ENCODE peak calls at places on chromosomes 3 and 15, in six cellular contexts. U, R, B, O, W and X are unnamed samples.

GRCh38 chr15:64501396-64501716 is 41.0 kb downstream of the ZNF609 start:
- DNase-seq in U (no peak), O (no peak), R (no peak), W (no peak), B (no peak), X (no peak)

GRCh38 chr15:91142097-91142744 is 42.2 kb downstream of the SV2B start:
- DNase-seq in O (no peak), B (no peak), R (no peak), W (peak; percentile 1), U (peak; percentile 37), X (no peak)

GRCh38 chr3:108590443-108590842 is 921 bp downstream of the DZIP3 start:
- DNase-seq in U (peak; percentile 11), R (no peak), B (no peak), W (no peak), O (no peak), X (no peak)

GRCh38 chr3:114221165-114221880 is 16.1 kb downstream of the ZNF80 start:
- DNase-seq in R (no peak), W (peak; percentile 95), U (no peak), B (no peak), O (no peak), X (no peak)

GRCh38 chr15:62636823-62637320 is 405.7 kb upstream of the TPM1 start:
- DNase-seq in U (no peak), O (no peak), R (no peak), W (no peak), B (no peak), X (no peak)

GRCh38 chr3:144670560-144670959 is 698.9 kb downstream of the DIPK2A start:
- DNase-seq in R (no peak), U (no peak), W (no peak), B (no peak), O (no peak), X (no peak)

GRCh38 chr3:48528043-48528442 is 24.1 kb upstream of the SHISA5 start:
- DNase-seq in B (no peak), W (no peak), R (no peak), O (no peak), U (no peak), X (no peak)

GRCh38 chr3:57559526-57559925 is 3.5 kb downstream of the PDE12 start:
- DNase-seq in U (no peak), W (peak; percentile 44), R (no peak), B (no peak), O (no peak), X (no peak)

GRCh38 chr15:39456113-39456512 is 124.8 kb upstream of the THBS1 start:
- DNase-seq in W (no peak), R (no peak), O (no peak), U (no peak), B (no peak), X (no peak)

GRCh38 chr3:16512435-16513140 is 911 bp downstream of the RFTN1 start:
- DNase-seq in U (peak; percentile 21), B (no peak), W (no peak), O (peak; percentile 77), R (no peak), X (peak; percentile 51)

GRCh38 chr15:53830707-53831386 is 71.4 kb upstream of the WDR72 start:
- DNase-seq in B (no peak), W (no peak), O (no peak), U (no peak), R (no peak), X (no peak)

GRCh38 chr3:156483961-156484787 is 70.7 kb downstream of the SSR3 start:
- DNase-seq in R (no peak), B (no peak), U (peak; percentile 68), W (peak; percentile 80), O (no peak), X (peak; percentile 36)

GRCh38 chr3:131072845-131073244 is 46.2 kb downstream of the NEK11 start:
- DNase-seq in R (no peak), W (peak; percentile 89), U (no peak), O (no peak), B (no peak), X (no peak)

GRCh38 chr3:60759439-60759838 is 491.8 kb downstream of the FHIT start:
- DNase-seq in W (no peak), B (no peak), U (no peak), O (no peak), R (no peak), X (no peak)

GRCh38 chr15:44219073-44219472 is 24.0 kb upstream of the FRMD5 start:
- DNase-seq in R (no peak), B (no peak), U (no peak), O (no peak), W (no peak), X (no peak)

DNA sequence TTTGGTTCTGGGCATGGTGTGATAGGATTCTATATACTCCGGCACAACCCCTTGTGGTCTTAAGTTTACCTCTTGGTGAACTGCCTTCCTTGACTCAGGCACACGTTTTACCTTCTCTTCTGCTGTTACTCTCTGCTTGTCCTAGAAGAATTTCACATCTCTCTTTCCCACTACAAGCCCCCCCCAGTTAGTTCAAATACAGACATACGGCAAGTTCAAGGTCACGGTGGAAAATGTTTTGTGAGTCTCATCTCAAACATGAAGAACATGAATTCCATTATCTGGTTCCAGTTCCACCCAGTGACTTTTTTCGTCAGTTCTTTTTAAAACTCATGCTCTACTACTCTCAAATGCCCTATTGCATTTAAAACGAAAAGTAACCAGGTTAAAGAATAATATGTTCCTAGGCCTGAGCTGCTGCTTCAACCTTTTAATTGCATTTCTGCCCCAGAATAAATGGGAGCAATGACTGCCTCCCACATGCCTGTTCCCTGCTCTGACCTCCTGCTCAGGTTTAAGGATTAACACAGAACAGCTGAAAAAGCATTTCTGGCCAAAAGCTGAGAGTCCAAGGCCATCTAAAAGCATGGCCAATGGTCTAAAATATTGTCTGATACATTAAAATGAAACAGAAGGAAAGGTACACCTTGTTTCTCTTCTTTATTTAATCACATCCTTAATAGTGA is 132.8 kb downstream of the OSBPL10 start:
- DNase-seq in W (no peak), U (no peak), R (no peak), O (no peak), B (no peak), X (no peak)
- H3K4me3 ChIP-seq in W (no peak overlapping the region), U (no peak overlapping the region), R (no peak overlapping the region), O (no peak overlapping the region), B (no peak overlapping the region), X (no peak overlapping the region)

GRCh38 chr15:72216079-72216478 is 14.9 kb downstream of the PKM start:
- DNase-seq in O (no peak), R (no peak), U (no peak), B (no peak), W (no peak), X (no peak)

GRCh38 chr15:72222433-72222832 is 8.6 kb downstream of the PKM start:
- DNase-seq in O (peak; percentile 82), R (peak; percentile 74), U (peak; percentile 96), W (no peak), B (no peak), X (peak; percentile 97)

GRCh38 chr15:72217216-72217615 is 13.8 kb downstream of the PKM start:
- DNase-seq in U (no peak), W (no peak), B (no peak), O (no peak), R (no peak), X (no peak)

GRCh38 chr15:72220678-72221077 is 10.3 kb downstream of the PKM start:
- DNase-seq in W (no peak), B (no peak), U (no peak), R (no peak), O (no peak), X (no peak)
- H3K36me3 ChIP-seq in W (peaks cover 34% of the 10 kb centered on the region), B (peaks cover 40% of the 10 kb centered on the region), U (peaks cover 34% of the 10 kb centered on the region), R (no peaks in the 10 kb centered on the region), O (peaks cover 33% of the 10 kb centered on the region), X (peaks cover 89% of the 10 kb centered on the region)

GRCh38 chr3:138945646-138946553 is 1.0 kb downstream of the FOXL2 start:
- DNase-seq in R (no peak), B (no peak), O (no peak), W (no peak), U (peak; percentile 45), X (peak; percentile 42)

GRCh38 chr3:138946554-138947302 is at the start of the genes FOXL2 and FOXL2NB:
- DNase-seq in B (no peak), U (peak; percentile 44), W (peak; percentile 71), O (no peak), R (no peak), X (no peak)

GRCh38 chr3:138948371-138949001 is 1.5 kb downstream of the FOXL2NB start:
- DNase-seq in U (no peak), R (no peak), O (no peak), B (no peak), W (no peak), X (no peak)

GRCh38 chr3:138949002-138949418 is 2.0 kb downstream of the FOXL2NB start:
- DNase-seq in U (no peak), O (no peak), R (no peak), W (no peak), B (no peak), X (no peak)

DNA sequence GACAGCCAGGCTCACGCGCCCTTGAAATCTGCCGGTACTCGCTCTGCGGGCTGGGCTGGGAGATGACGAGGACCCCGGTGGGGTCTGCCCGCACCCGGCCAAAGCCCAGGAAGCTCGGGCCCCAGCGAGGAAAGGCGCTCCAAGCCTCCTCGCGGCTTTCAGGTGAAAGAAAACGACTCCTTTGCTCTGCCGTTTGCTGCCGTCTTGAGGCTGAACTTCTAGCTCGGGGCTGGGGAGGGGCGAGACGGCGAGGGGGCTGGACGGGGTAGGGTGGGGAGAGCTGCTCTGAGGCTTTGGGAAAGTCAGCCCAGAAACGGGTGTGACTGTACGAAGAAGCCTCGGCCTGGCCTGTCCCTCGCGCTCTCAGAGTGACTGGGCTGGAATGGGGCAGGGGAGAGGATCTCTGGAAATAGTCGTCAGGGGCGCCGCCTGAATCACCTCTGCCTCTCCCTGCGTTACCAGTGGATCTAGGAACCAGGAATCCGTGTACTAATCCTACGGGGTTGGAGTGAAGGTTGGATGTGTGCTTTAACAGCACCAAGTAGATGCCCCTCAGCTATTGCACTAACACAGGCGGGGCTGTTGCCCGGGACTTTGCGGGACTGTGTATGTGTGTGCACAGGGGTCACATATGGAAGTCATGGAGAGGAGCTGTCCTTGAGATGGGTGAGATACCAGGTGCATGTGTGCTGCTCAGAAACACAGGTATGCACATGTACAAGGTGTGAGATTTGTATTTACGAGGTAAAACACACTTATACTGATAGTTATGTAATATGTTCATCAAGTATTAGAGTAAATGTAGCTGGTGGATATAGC is 495 bp downstream of the FOXL2NB start:
- DNase-seq in B (no peak), O (no peak), W (no peak), U (no peak), R (no peak), X (no peak)
- H3K27me3 ChIP-seq in B (peaks cover 68% of the 10 kb centered on the region), O (peaks cover 6% of the 10 kb centered on the region), W (peaks cover 100% of the 10 kb centered on the region), U (peaks cover 48% of the 10 kb centered on the region), R (peaks cover 2% of the 10 kb centered on the region), X (no peaks in the 10 kb centered on the region)

GRCh38 chr3:64262574-64263114 is 37.4 kb upstream of the PRICKLE2 start:
- DNase-seq in W (no peak), R (no peak), B (no peak), U (no peak), O (no peak), X (no peak)
- H3K4me3 ChIP-seq in W (no peak overlapping the region), R (no peak overlapping the region), B (no peak overlapping the region), U (no peak overlapping the region), O (no peak overlapping the region), X (no peak overlapping the region)

GRCh38 chr3:13380991-13381390 is 39.1 kb downstream of the NUP210 start:
- DNase-seq in U (no peak), O (no peak), B (no peak), R (no peak), W (no peak), X (no peak)
- H3K36me3 ChIP-seq in U (no peaks in the 10 kb centered on the region), O (no peaks in the 10 kb centered on the region), B (no peaks in the 10 kb centered on the region), R (no peaks in the 10 kb centered on the region), W (peaks cover 4% of the 10 kb centered on the region), X (no peaks in the 10 kb centered on the region)

GRCh38 chr3:128498127-128498626 is 5.2 kb upstream of the GATA2 start:
- DNase-seq in B (no peak), R (no peak), U (no peak), O (peak; percentile 20), W (no peak), X (no peak)
- H3K27me3 ChIP-seq in B (no peaks in the 10 kb centered on the region), R (no peaks in the 10 kb centered on the region), U (peaks cover 28% of the 10 kb centered on the region), O (no peaks in the 10 kb centered on the region), W (peaks cover 47% of the 10 kb centered on the region), X (peaks cover 31% of the 10 kb centered on the region)